ENCODE peak calls at places on chromosomes 3 and 15, in five cellular contexts. A is HCT116, D is ovary, B is esophagus muscularis mucosa, X is K562. S is an unnamed sample.

GRCh38 chr3:23113455-23114171 is 89.5 kb upstream of the UBE2E2 start:
- DNase-seq in X (no peak), A (no peak), D (no peak), B (no peak), S (no peak)

GRCh38 chr15:38652998-38653397 is 88.4 kb upstream of the RASGRP1 start:
- DNase-seq in B (no peak), A (no peak), D (no peak), X (no peak), S (no peak)

GRCh38 chr3:18351823-18352744 is 73.1 kb downstream of the SATB1 start:
- DNase-seq in A (no peak), X (no peak), D (no peak), B (no peak), S (no peak)

GRCh38 chr15:84645496-84645895 is 8.6 kb downstream of the WDR73 start:
- DNase-seq in X (no peak), D (no peak), B (no peak), A (no peak), S (no peak)

GRCh38 chr3:162743091-162743490 is 1246.5 kb downstream of the OTOL1 start:
- DNase-seq in D (no peak), A (no peak), B (no peak), X (no peak), S (no peak)

GRCh38 chr15:64738231-64739095 is 36.9 kb downstream of the RBPMS2 start:
- DNase-seq in D (no peak), X (no peak), B (no peak), A (no peak), S (no peak)

GRCh38 chr15:29822685-29823459 is 604 bp upstream of the TJP1 start:
- DNase-seq in A (peak; percentile 52), B (peak; percentile 93), X (no peak), D (peak; percentile 66), S (peak; percentile 43)

GRCh38 chr15:64164436-64164835 is 1.6 kb upstream of the PPIB start:
- DNase-seq in X (no peak), D (no peak), B (no peak), A (no peak), S (no peak)

GRCh38 chr15:98904466-98905048 is 103.0 kb downstream of the PGPEP1L start:
- DNase-seq in B (no peak), X (peak; percentile 47), A (peak; percentile 18), D (no peak), S (no peak)

GRCh38 chr15:35481992-35482391 is 64.0 kb downstream of the DPH6 start:
- DNase-seq in B (no peak), X (peak; percentile 34), A (peak; percentile 85), D (no peak), S (no peak)

GRCh38 chr15:52709172-52709979 is 30.2 kb upstream of the ATOSA start:
- DNase-seq in A (no peak), D (no peak), X (peak; percentile 7), B (no peak), S (no peak)

GRCh38 chr3:192570757-192571156 is 156.6 kb downstream of the FGF12 start:
- DNase-seq in X (no peak), A (no peak), D (no peak), B (no peak), S (no peak)

GRCh38 chr3:69240651-69241578 is 118.5 kb upstream of the LMOD3 start:
- DNase-seq in X (no peak), A (no peak), D (no peak), B (no peak), S (no peak)

GRCh38 chr3:45309876-45310275 is 78.5 kb upstream of the LARS2 start:
- DNase-seq in X (no peak), B (no peak), D (no peak), A (no peak), S (no peak)

GRCh38 chr15:52788099-52788986 is 1.8 kb downstream of the ONECUT1 start:
- DNase-seq in X (no peak), B (no peak), D (no peak), A (no peak), S (no peak)

GRCh38 chr3:188348445-188349244 is 194.7 kb downstream of the LPP start:
- DNase-seq in X (no peak), D (peak; percentile 85), B (no peak), A (peak; percentile 63), S (peak; percentile 61)

GRCh38 chr3:70982700-70983140 is 600.8 kb downstream of the FOXP1 start:
- DNase-seq in A (peak; percentile 71), D (peak; percentile 22), X (no peak), B (no peak), S (peak; percentile 46)

GRCh38 chr3:45057557-45057956 is 31.5 kb downstream of the CLEC3B start:
- DNase-seq in A (no peak), D (no peak), X (no peak), B (no peak), S (no peak)

GRCh38 chr15:77282333-77282732 is 137.6 kb downstream of the PEAK1 start:
- DNase-seq in D (peak; percentile 18), B (no peak), X (no peak), A (no peak), S (peak; percentile 17)

GRCh38 chr3:5093786-5094185 is 28.3 kb upstream of the ARL8B start:
- DNase-seq in D (no peak), X (no peak), B (no peak), A (no peak), S (no peak)

GRCh38 chr3:187567026-187567425 is 103.2 kb downstream of the SST start:
- DNase-seq in B (no peak), D (no peak), X (no peak), A (no peak), S (no peak)

GRCh38 chr15:70588613-70589012 is 174.7 kb downstream of the UACA start:
- DNase-seq in X (no peak), B (no peak), A (no peak), D (no peak), S (no peak)

GRCh38 chr3:122415104-122415744 is 638 bp downstream of the WDR5B start:
- DNase-seq in B (no peak), X (peak; percentile 58), D (no peak), A (peak; percentile 52), S (peak; percentile 47)

GRCh38 chr3:122414391-122414790 is 1.5 kb downstream of the WDR5B start:
- DNase-seq in A (no peak), D (no peak), B (no peak), X (no peak), S (no peak)

GRCh38 chr3:122421101-122421500 is 5.2 kb upstream of the WDR5B start:
- DNase-seq in A (no peak), B (no peak), D (no peak), X (no peak), S (no peak)

GRCh38 chr3:122416966-122417365 is 1.1 kb upstream of the WDR5B start:
- DNase-seq in B (no peak), D (no peak), A (no peak), X (peak; percentile 10), S (peak; percentile 67)

DNA sequence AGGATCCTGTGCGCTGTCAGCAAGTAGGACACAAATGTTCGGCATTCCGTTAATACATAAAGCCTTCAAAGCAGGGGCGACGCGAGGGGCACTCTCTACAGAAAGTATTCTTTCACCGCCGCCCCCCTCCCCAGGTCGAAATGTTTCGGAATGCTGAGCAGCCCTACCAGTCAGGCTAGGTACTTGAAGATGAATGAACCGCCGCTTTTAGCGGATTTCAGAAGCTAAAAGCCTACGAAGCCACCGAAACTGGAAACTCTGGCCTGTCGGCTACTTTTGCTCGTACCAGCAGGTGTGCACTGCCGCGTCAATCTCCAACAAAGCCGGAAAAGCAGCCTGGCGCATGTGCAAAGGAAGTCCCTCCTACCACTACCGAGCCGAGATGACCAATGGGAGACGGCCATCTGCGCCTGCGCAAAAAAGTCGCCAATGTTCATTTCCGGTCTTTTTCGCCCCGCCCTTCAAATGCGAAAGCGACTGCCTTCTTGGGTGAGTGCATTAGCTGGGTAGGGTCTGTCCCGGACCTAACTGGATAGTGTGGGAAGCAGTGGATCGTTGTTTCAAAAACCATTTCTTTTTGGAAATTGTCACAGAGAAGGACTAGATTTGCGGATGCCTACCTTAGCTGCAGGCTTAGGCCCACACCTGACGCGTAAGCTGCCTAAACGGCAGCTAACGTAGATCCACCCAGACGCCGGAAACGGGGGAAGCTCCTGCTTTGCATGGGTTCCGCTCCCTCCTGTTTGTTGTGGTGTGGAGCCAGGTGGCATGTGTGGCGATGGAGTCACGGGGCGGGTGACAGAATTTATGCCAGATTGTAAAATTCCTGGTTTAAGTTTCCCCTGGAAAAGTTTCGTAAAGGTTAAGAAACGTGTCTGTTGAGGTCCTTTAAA is at the start of gene WDR5B:
- DNase-seq in A (peak; percentile 94), B (peak; percentile 100), D (peak; percentile 97), X (peak; percentile 94), S (peak; percentile 97)
- TF ChIP-seq POLR2A in A (peak; percentile 97), B (peak; percentile 71), D (peak; percentile 82), X (peak; percentile 96), S (peak; percentile 90)

GRCh38 chr3:128650096-128651050 is at the start of gene RPN1:
- DNase-seq in X (peak; percentile 93), D (peak; percentile 97), A (peak; percentile 86), B (peak; percentile 98), S (peak; percentile 98)
- TF ChIP-seq POLR2A in X (peak; percentile 91), D (peak; percentile 71), A (peak; percentile 70), B (peak; percentile 60), S (peak; percentile 77)

DNA sequence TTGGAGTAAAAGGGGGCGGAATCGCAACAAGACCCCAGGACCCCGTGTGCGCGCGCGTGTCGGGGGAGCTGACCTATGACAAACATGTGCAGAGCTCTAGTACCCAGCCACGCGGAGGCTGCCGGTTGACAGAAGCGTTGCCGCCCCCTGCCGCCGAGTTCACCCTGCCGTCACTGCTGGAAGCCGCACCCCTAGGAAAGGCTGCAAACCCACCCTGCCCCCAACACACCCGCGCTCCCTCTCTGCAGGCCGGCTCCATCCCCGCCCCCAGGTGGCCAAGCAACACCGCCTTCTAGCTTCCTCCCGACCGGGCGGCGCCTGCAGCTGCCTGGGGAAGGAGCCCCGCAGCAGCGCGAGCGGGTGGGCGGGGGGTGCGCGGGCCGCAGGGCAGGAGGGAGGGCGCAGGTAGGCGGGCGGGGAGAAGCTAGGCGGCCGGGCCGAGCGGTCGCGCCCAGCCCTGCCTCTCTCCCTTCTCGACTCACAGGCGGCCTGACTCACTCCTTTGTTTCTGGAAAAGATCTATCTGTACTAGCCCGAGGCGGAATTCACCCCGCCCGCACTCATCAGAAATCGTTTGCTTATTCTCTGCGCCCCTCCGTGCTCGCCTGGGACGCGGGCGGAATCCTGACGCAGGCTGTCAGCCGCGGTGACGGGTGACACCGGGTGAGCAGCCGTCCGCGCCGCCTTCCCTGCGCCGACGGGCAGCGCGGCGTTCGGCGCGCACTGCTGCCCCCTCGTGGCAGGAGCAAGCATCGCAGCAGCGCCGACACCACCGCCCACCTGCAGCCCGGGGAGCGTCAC is 160.8 kb downstream of the GAP43 start:
- DNase-seq in B (peak; percentile 94), A (peak; percentile 83), X (peak; percentile 89), D (peak; percentile 95), S (peak; percentile 70)
- TF ChIP-seq POLR2A in B (no peak), A (no peak), X (no peak), D (peak; percentile 23), S (peak; percentile 35)

DNA sequence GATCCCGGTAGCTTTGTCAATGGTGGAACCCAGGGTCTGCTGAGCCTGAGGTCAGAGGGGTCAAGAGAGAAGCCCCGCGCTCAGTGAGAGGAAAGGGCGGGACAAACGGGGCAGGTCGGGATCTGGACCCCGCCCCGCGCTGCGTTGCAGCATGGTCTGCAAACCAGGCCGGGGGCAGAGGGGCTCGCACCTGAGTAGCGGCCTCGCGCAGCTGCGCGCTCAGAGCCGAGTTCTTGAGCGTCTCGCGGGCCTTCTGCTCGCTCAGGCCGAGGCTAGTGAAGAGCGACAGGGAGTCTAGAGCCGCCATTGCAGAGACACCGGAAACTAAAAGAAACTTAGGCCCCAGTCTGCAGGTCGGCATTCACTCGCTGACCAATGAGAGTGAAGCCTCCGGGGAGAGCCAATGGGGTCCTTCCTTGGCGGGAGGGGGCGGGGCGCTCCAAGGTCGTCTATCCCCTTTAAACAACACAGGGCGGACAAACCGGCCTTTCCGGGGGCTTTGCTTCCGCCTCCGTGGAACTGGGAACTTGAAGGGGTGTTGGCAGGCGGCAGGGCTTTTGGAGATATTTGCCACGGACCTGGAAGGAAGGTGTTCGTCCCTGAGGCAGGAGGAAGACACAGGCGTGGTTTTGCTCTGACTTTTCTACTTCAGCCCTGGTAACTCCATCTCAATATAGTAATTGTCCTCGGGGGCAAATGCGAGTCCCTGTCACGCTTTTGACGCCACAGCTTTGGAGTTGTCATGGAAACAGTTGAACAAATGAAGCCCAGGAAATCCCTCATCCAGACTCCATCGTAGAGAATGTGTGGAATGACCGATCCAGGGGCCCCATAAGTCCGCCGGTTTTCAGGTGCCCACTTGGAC is at the start of gene QARS1:
- DNase-seq in B (peak; percentile 99), X (peak; percentile 93), D (peak; percentile 93), A (peak; percentile 78), S (peak; percentile 93)
- TF ChIP-seq POLR2A in B (no peak), X (peak; percentile 85), D (no peak), A (peak; percentile 53), S (peak; percentile 81)